ENCODE peak calls at places on chromosomes 16 and 17, in six cellular contexts. B, J, V, K, M and O are unnamed samples.

GRCh38 chr17:80725532-80725931 is 180.9 kb downstream of the RPTOR start:
- DNase-seq in B (no peak), J (no peak), V (no peak), K (no peak), M (no peak), O (no peak)

GRCh38 chr17:71085238-71086033 is 916.1 kb downstream of the KCNJ2 start:
- DNase-seq in B (no peak), J (no peak), V (no peak), K (no peak), M (peak; percentile 3), O (no peak)

GRCh38 chr16:25064967-25065366 is 46.6 kb upstream of the LCMT1 start:
- DNase-seq in B (no peak), J (no peak), V (no peak), K (no peak), M (no peak), O (peak; percentile 16)

GRCh38 chr16:75196826-75197225 is 10.1 kb downstream of the CTRB2 start:
- DNase-seq in B (no peak), J (no peak), V (no peak), K (no peak), M (no peak), O (no peak)

GRCh38 chr16:53090591-53091507 is 36.1 kb downstream of the CHD9 start:
- DNase-seq in B (peak; percentile 100), J (peak; percentile 95), V (no peak), K (no peak), M (peak; percentile 56), O (peak; percentile 96)

GRCh38 chr16:5056347-5056746 is 9.4 kb downstream of the C16orf89 start:
- DNase-seq in B (peak; percentile 40), J (no peak), V (peak; percentile 15), K (peak; percentile 32), M (peak; percentile 66), O (no peak)

GRCh38 chr17:58271532-58271931 is 9.2 kb downstream of the MPO start:
- DNase-seq in B (no peak), J (no peak), V (no peak), K (no peak), M (no peak), O (no peak)

GRCh38 chr16:57012353-57012752 is 23.0 kb downstream of the NLRC5 start:
- DNase-seq in B (no peak), J (no peak), V (no peak), K (no peak), M (no peak), O (no peak)

GRCh38 chr17:41624208-41625101 is at the start of gene KRT17:
- DNase-seq in B (no peak), J (no peak), V (no peak), K (no peak), M (no peak), O (no peak)